ENCODE peak calls at places on chromosomes 6 and 20, in six cellular contexts. P, U, M, I, O and N are unnamed samples.

GRCh38 chr6:104704191-104704590 is 155.5 kb downstream of the HACE1 start:
- DNase-seq in M (peak; percentile 16), P (no peak), O (no peak), I (no peak), U (no peak), N (no peak)

GRCh38 chr20:47489448-47489872 is 12.2 kb upstream of the NCOA3 start:
- DNase-seq in U (no peak), O (no peak), P (peak; percentile 53), M (no peak), I (peak; percentile 68), N (no peak)

GRCh38 chr6:51398064-51398740 is 579.5 kb downstream of the TFAP2B start:
- DNase-seq in M (peak; percentile 39), I (no peak), P (no peak), O (no peak), U (no peak), N (no peak)

GRCh38 chr6:39907871-39908575 is 26.2 kb downstream of the MOCS1 start:
- DNase-seq in M (no peak), U (no peak), O (no peak), P (no peak), I (no peak), N (no peak)

GRCh38 chr20:22070546-22070945 is 365.1 kb downstream of the PAX1 start:
- DNase-seq in I (no peak), M (no peak), U (no peak), P (no peak), O (no peak), N (no peak)

GRCh38 chr20:34042286-34042685 is 48.6 kb downstream of the RALY start:
- DNase-seq in M (no peak), U (no peak), O (no peak), P (no peak), I (no peak), N (no peak)

GRCh38 chr20:62816031-62816878 is 595 bp upstream of the COL9A3 start:
- DNase-seq in I (no peak), U (no peak), P (no peak), M (no peak), O (peak; percentile 23), N (no peak)

GRCh38 chr6:11428351-11428750 is 109.2 kb upstream of the TMEM170B start:
- DNase-seq in M (no peak), P (no peak), O (no peak), I (no peak), U (no peak), N (no peak)

GRCh38 chr6:127328043-127328442 is 15.4 kb downstream of the ECHDC1 start:
- DNase-seq in I (no peak), M (no peak), P (no peak), O (no peak), U (no peak), N (no peak)

GRCh38 chr6:33967966-33968724 is 164.3 kb upstream of the MLN start:
- DNase-seq in O (no peak), I (peak; percentile 24), P (no peak), M (peak; percentile 37), U (no peak), N (no peak)

GRCh38 chr20:3156811-3157619 is 2.6 kb downstream of the FASTKD5 start:
- DNase-seq in O (no peak), U (peak; percentile 70), P (no peak), M (no peak), I (no peak), N (no peak)

GRCh38 chr6:65259982-65260381 is 447.0 kb downstream of the EYS start:
- DNase-seq in U (no peak), I (no peak), P (no peak), O (no peak), M (no peak), N (no peak)

GRCh38 chr6:65259080-65259479 is 447.9 kb downstream of the EYS start:
- DNase-seq in U (no peak), I (no peak), O (no peak), M (peak; percentile 42), P (peak; percentile 6), N (no peak)
- TF ChIP-seq CTCF in U (no peak), I (no peak), O (peak; percentile 54), M (peak; percentile 43), P (no peak), N (no peak)

GRCh38 chr6:25746968-25747367 is 7.6 kb upstream of the SLC17A4 start:
- DNase-seq in I (no peak), M (no peak), U (no peak), O (no peak), P (no peak), N (no peak)
- TF ChIP-seq CTCF in I (no peak), M (peak; percentile 37), U (no peak), O (no peak), P (no peak), N (no peak)

GRCh38 chr20:36830791-36831691 is 44.9 kb upstream of the TLDC2 start:
- DNase-seq in P (no peak), M (peak; percentile 34), I (no peak), U (no peak), O (no peak), N (no peak)
- TF ChIP-seq CTCF in P (peak; percentile 18), M (peak; percentile 34), I (no peak), U (no peak), O (peak; percentile 23), N (no peak)

GRCh38 chr6:139135578-139136545 is 982 bp downstream of the HECA start:
- DNase-seq in I (peak; percentile 76), O (peak; percentile 20), M (no peak), U (peak; percentile 55), P (peak; percentile 47), N (no peak)
- TF ChIP-seq CTCF in I (peak; percentile 10), O (peak; percentile 25), M (no peak), U (no peak), P (peak; percentile 6), N (no peak)

GRCh38 chr6:129663531-129663930 is 46.4 kb downstream of the ARHGAP18 start:
- DNase-seq in I (no peak), M (no peak), U (no peak), O (no peak), P (no peak), N (no peak)
- TF ChIP-seq CTCF in I (no peak), M (no peak), U (no peak), O (no peak), P (no peak), N (no peak)